ENCODE peak calls at places on chromosomes 2 and 18, in seven cellular contexts. Y is dorsolateral prefrontal cortex; I is cardiac fibroblast; F is Caco-2; V is mucosa of descending colon; X is OCI-LY7; B is CD8-positive, alpha-beta T cell. G is an unnamed sample.

GRCh38 chr2:170207901-170208300 is 30.0 kb downstream of the MYO3B start:
- DNase-seq in Y (no peak), I (no peak), F (no peak), V (no peak), X (no peak), B (no peak), G (no peak)

GRCh38 chr2:4445821-4446220 is 742.4 kb downstream of the DCDC2C start:
- DNase-seq in Y (no peak), I (no peak), F (no peak), V (no peak), X (no peak), B (no peak), G (no peak)

GRCh38 chr2:62152000-62152399 is 43.9 kb upstream of the B3GNT2 start:
- DNase-seq in Y (no peak), I (peak; percentile 17), F (no peak), V (no peak), X (no peak), B (no peak), G (no peak)

GRCh38 chr2:152534460-152535131 is 182.7 kb downstream of the PRPF40A start:
- DNase-seq in Y (no peak), I (no peak), F (no peak), V (no peak), X (no peak), B (no peak), G (no peak)

GRCh38 chr2:175855794-175856453 is 146.1 kb downstream of the LNPK start:
- DNase-seq in Y (peak; percentile 71), I (no peak), F (no peak), V (no peak), X (no peak), B (no peak), G (no peak)

GRCh38 chr2:232523682-232524597 is 2.0 kb upstream of the CHRND start:
- DNase-seq in Y (peak; percentile 53), I (peak; percentile 37), F (no peak), V (no peak), X (peak; percentile 57), B (no peak), G (no peak)

GRCh38 chr2:118687698-118688097 is 159.8 kb downstream of the EN1 start:
- DNase-seq in Y (no peak), I (peak; percentile 57), F (no peak), V (no peak), X (no peak), B (no peak), G (no peak)

GRCh38 chr2:109166811-109167210 is 37.8 kb downstream of the SH3RF3 start:
- DNase-seq in Y (no peak), I (peak; percentile 82), F (no peak), V (no peak), X (no peak), B (no peak), G (no peak)

GRCh38 chr18:9705183-9705864 is 2.8 kb upstream of the RAB31 start:
- DNase-seq in Y (no peak), I (peak; percentile 54), F (no peak), V (no peak), X (no peak), B (no peak), G (no peak)

GRCh38 chr2:65456074-65456473 is 23.7 kb upstream of the SPRED2 start:
- DNase-seq in Y (no peak), I (no peak), F (no peak), V (no peak), X (no peak), B (no peak), G (no peak)

GRCh38 chr18:75089748-75090327 is 119.1 kb downstream of the PTGR3 start:
- DNase-seq in Y (no peak), I (no peak), F (no peak), V (no peak), X (no peak), B (no peak), G (no peak)

GRCh38 chr2:239204143-239204875 is 196.5 kb downstream of the HDAC4 start:
- DNase-seq in Y (no peak), I (no peak), F (no peak), V (peak; percentile 31), X (no peak), B (no peak), G (no peak)

GRCh38 chr2:120637847-120638246 is 97.8 kb upstream of the GLI2 start:
- DNase-seq in Y (no peak), I (no peak), F (no peak), V (no peak), X (no peak), B (no peak), G (no peak)

GRCh38 chr2:138829326-138829725 is 49.1 kb upstream of the NXPH2 start:
- DNase-seq in Y (peak; percentile 42), I (peak; percentile 28), F (peak; percentile 73), V (no peak), X (peak; percentile 37), B (no peak), G (no peak)

GRCh38 chr18:56799756-56800155 is 148.6 kb downstream of the WDR7 start:
- DNase-seq in Y (no peak), I (peak; percentile 7), F (no peak), V (no peak), X (no peak), B (no peak), G (no peak)

GRCh38 chr2:101328474-101329007 is 20.0 kb upstream of the RNF149 start:
- DNase-seq in Y (no peak), I (peak; percentile 47), F (no peak), V (no peak), X (peak; percentile 33), B (peak; percentile 46), G (peak; percentile 52)

GRCh38 chr2:134773372-134774073 is 54.7 kb upstream of the TMEM163 start:
- DNase-seq in Y (no peak), I (peak; percentile 33), F (no peak), V (no peak), X (no peak), B (no peak), G (no peak)

GRCh38 chr18:59623456-59624383 is 73.5 kb downstream of the CCBE1 start:
- DNase-seq in Y (no peak), I (peak; percentile 77), F (no peak), V (no peak), X (no peak), B (no peak), G (no peak)

GRCh38 chr18:13217466-13217961 is 1.0 kb upstream of the LDLRAD4 start:
- DNase-seq in Y (peak; percentile 69), I (peak; percentile 19), F (no peak), V (peak; percentile 73), X (no peak), B (peak; percentile 60), G (no peak)

GRCh38 chr2:27316655-27317412 is 6.1 kb downstream of the MPV17 start:
- DNase-seq in Y (peak; percentile 56), I (no peak), F (no peak), V (no peak), X (no peak), B (no peak), G (no peak)

DNA sequence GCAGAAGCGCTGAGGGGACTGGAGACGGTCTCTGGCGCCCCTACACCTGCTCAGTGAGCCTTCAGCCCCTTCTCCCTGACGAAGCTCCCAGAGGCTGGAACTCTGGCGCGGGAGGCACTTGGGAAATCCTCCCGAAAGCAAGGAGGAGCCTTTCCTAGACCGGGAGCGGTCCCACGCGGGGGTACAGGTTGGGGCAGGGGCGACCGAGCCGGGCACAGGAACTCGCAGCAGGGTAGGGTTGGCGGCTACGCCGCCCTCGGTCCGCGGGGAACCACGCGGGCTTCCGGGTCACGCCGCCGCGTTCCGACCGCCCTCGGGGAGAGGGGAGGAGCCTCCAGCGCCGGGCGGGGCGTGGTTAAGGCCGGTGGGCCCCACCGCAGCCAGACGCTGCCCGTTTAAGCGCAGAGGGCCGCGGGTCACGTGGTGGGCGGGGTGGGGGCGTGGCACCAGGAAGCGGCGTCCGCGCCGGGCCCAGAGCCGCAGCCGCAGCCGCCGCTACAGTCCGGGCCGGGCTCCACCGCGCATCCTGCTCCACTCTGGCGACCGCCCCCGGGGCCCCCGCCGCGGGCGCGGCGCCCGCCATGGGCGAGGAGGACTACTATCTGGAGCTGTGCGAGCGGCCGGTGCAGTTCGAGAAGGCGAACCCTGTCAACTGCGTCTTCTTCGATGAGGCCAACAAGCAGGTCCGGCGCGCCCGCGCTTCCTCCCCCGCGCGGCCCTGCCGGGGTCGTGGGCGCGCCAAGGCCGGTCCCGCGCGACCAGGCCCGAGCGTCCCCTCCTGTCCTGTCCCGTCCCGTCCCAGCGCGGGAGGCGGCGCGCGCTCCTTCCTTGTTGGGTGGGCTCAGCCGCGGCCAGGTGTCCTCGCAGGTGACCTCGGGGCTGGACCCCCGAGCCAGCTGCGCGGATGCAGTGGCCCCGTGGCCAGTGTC is at the start of gene RMC1:
- DNase-seq in Y (peak; percentile 96), I (peak; percentile 95), F (peak; percentile 89), V (peak; percentile 99), X (peak; percentile 96), B (peak; percentile 94), G (peak; percentile 98)
- TF ChIP-seq CTCF in Y (no peak), I (no peak), F (peak; percentile 26), V (no peak), X (peak; percentile 58), B (no peak), G (peak; percentile 12)

GRCh38 chr2:237691200-237691907 is 64.0 kb downstream of the LRRFIP1 start:
- DNase-seq in Y (no peak), I (no peak), F (no peak), V (peak; percentile 99), X (peak; percentile 62), B (peak; percentile 52), G (peak; percentile 55)

GRCh38 chr2:237694423-237695194 is 67.2 kb downstream of the LRRFIP1 start:
- DNase-seq in Y (no peak), I (no peak), F (no peak), V (peak; percentile 58), X (peak; percentile 58), B (peak; percentile 18), G (no peak)

GRCh38 chr2:237693281-237694039 is 66.1 kb downstream of the LRRFIP1 start:
- DNase-seq in Y (no peak), I (peak; percentile 47), F (no peak), V (peak; percentile 53), X (peak; percentile 45), B (no peak), G (no peak)

GRCh38 chr2:237691908-237692600 is 64.7 kb downstream of the LRRFIP1 start:
- DNase-seq in Y (peak; percentile 84), I (peak; percentile 95), F (peak; percentile 90), V (peak; percentile 97), X (peak; percentile 92), B (peak; percentile 93), G (peak; percentile 97)

GRCh38 chr2:237692601-237693079 is 65.3 kb downstream of the LRRFIP1 start:
- DNase-seq in Y (no peak), I (peak; percentile 48), F (no peak), V (peak; percentile 77), X (peak; percentile 39), B (no peak), G (peak; percentile 48)
- H3K4me3 ChIP-seq in Y (peak overlapping the region; percentile 82), I (peak overlapping the region; percentile 81), F (peak overlapping the region; percentile 81), V (peak overlapping the region; percentile 83), X (peak overlapping the region; percentile 91), B (peak overlapping the region; percentile 80), G (peak overlapping the region; percentile 92)

DNA sequence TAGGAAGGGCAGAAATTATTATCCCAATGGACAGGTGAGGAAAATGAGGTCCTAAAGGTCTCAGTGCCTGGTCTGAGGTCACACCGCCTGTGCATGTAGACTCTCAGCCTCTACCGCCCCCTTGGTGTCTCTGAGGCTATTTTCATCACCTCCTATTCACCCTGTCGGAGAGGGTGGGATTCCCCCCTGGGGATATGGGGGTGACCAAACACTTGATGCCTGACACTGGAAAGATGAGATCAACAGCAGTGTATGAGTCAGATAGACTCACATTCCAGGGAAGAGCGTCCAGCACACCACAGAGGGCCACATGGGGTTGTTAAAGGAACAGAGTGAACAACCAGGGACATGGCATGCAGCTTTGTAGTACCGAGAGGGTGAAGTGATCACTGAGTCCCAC is 199.7 kb downstream of the SMAD2 start:
- DNase-seq in Y (no peak), I (no peak), F (no peak), V (no peak), X (no peak), B (no peak), G (no peak)
- TF ChIP-seq CTCF in Y (no peak), I (no peak), F (no peak), V (no peak), X (no peak), B (no peak), G (no peak)

GRCh38 chr2:71643674-71644357 is 190.5 kb downstream of the DYSF start:
- DNase-seq in Y (no peak), I (no peak), F (no peak), V (no peak), X (no peak), B (no peak), G (no peak)
- H3K4me3 ChIP-seq in Y (no peak overlapping the region), I (no peak overlapping the region), F (no peak overlapping the region), V (no peak overlapping the region), X (no peak overlapping the region), B (no peak overlapping the region), G (no peak overlapping the region)